ENCODE peak calls at places on chromosomes 4 and X, in eight cellular contexts. K is glutamatergic neuron, G is left ventricle myocardium inferior, X is omental fat pad, E is cardiac muscle cell, U is mesothelial cell of epicardium, Y is lower leg skin, W is IMR-90. A is an unnamed sample.

GRCh38 chr4:100369871-100370270 is 148.0 kb downstream of the EMCN start:
- DNase-seq in U (no peak), X (no peak), Y (no peak), G (no peak), W (no peak), E (no peak), K (no peak), A (no peak)

GRCh38 chrX:154019061-154019621 is 561 bp downstream of the IRAK1 start:
- DNase-seq in Y (no peak), K (no peak), W (no peak), U (no peak), E (no peak), X (no peak), G (no peak), A (no peak)

GRCh38 chr4:61583696-61584095 is 383.6 kb downstream of the ADGRL3 start:
- DNase-seq in K (no peak), X (no peak), E (no peak), G (no peak), W (peak), U (no peak), Y (no peak), A (no peak)

GRCh38 chr4:4675051-4675581 is 133.3 kb upstream of the STX18 start:
- DNase-seq in U (no peak), G (no peak), X (no peak), E (no peak), W (no peak), Y (no peak), K (no peak), A (no peak)

GRCh38 chrX:6383911-6384310 is 151.0 kb downstream of the VCX3A start:
- DNase-seq in E (no peak), W (no peak), U (no peak), X (no peak), K (no peak), G (no peak), Y (no peak), A (no peak)

GRCh38 chr4:39375478-39375877 is 9.3 kb upstream of the RFC1 start:
- DNase-seq in U (no peak), E (no peak), K (no peak), W (no peak), X (no peak), G (no peak), Y (no peak), A (no peak)

GRCh38 chr4:2442175-2442993 is 23.6 kb downstream of the CFAP99 start:
- DNase-seq in K (no peak), E (no peak), Y (no peak), G (no peak), U (no peak), X (no peak), W (no peak), A (no peak)

GRCh38 chrX:102063445-102064074 is 61.9 kb upstream of the TCEAL2 start:
- DNase-seq in U (no peak), E (no peak), W (no peak), X (no peak), K (no peak), Y (no peak), G (no peak), A (no peak)

GRCh38 chr4:77776182-77777134 is 42.7 kb downstream of the CNOT6L start:
- DNase-seq in G (no peak), X (no peak), U (no peak), E (no peak), W (peak), Y (no peak), K (no peak), A (no peak)

GRCh38 chr4:244471-244870 is 60.8 kb downstream of the ZNF732 start:
- DNase-seq in K (peak), E (peak), U (no peak), W (no peak), G (no peak), Y (no peak), X (no peak), A (no peak)

GRCh38 chrX:76279007-76279406 is 106.1 kb downstream of the PBDC1 start:
- DNase-seq in X (no peak), K (peak), W (peak), U (no peak), Y (no peak), G (peak), E (peak), A (no peak)

GRCh38 chr4:90841676-90842075 is 714.5 kb downstream of the CCSER1 start:
- DNase-seq in W (no peak), E (no peak), U (no peak), X (no peak), G (no peak), Y (no peak), K (no peak), A (no peak)

GRCh38 chr4:54484361-54484760 is 173.4 kb upstream of the KIT start:
- DNase-seq in G (no peak), W (no peak), Y (no peak), U (no peak), E (no peak), K (no peak), X (no peak), A (no peak)

GRCh38 chr4:166064706-166065105 is 191.7 kb downstream of the TLL1 start:
- DNase-seq in Y (no peak), U (no peak), W (no peak), E (no peak), X (no peak), G (no peak), K (no peak), A (no peak)

GRCh38 chr4:185144601-185145240 is 1.7 kb downstream of the SLC25A4 start:
- DNase-seq in Y (no peak), K (no peak), G (no peak), W (no peak), X (no peak), U (no peak), E (no peak), A (no peak)

GRCh38 chr4:1493540-1494287 is 87.5 kb upstream of the NKX1-1 start:
- DNase-seq in K (peak), Y (no peak), X (no peak), G (no peak), W (no peak), E (no peak), U (peak), A (no peak)

GRCh38 chrX:110248582-110248981 is 69.3 kb downstream of the AMMECR1 start:
- DNase-seq in G (no peak), K (no peak), Y (no peak), W (no peak), X (no peak), U (no peak), E (no peak), A (no peak)

GRCh38 chr4:25908491-25908901 is 5.5 kb upstream of the SMIM20 start:
- DNase-seq in G (no peak), X (no peak), U (no peak), E (no peak), K (no peak), W (peak), Y (no peak), A (no peak)

GRCh38 chrX:53494427-53494826 is 60.3 kb upstream of the HSD17B10 start:
- DNase-seq in W (peak), G (no peak), E (no peak), U (no peak), K (no peak), X (no peak), Y (no peak), A (no peak)

GRCh38 chrX:71256051-71256450 is 2.1 kb upstream of the ZMYM3 start:
- DNase-seq in W (peak), Y (no peak), G (no peak), X (no peak), U (no peak), E (no peak), K (no peak), A (no peak)

GRCh38 chr4:73222466-73223257 is 35.9 kb downstream of the ANKRD17 start:
- DNase-seq in K (no peak), E (peak), Y (no peak), G (no peak), W (peak), U (no peak), X (no peak), A (no peak)

GRCh38 chr4:174629265-174629664 is 107.0 kb upstream of the HPGD start:
- DNase-seq in E (no peak), K (no peak), X (no peak), U (no peak), W (no peak), G (no peak), Y (no peak), A (no peak)
- TF ChIP-seq CTCF in E (no peak), K (no peak), X (no peak), U (no peak), W (no peak), G (no peak), Y (no peak), A (no peak)

DNA sequence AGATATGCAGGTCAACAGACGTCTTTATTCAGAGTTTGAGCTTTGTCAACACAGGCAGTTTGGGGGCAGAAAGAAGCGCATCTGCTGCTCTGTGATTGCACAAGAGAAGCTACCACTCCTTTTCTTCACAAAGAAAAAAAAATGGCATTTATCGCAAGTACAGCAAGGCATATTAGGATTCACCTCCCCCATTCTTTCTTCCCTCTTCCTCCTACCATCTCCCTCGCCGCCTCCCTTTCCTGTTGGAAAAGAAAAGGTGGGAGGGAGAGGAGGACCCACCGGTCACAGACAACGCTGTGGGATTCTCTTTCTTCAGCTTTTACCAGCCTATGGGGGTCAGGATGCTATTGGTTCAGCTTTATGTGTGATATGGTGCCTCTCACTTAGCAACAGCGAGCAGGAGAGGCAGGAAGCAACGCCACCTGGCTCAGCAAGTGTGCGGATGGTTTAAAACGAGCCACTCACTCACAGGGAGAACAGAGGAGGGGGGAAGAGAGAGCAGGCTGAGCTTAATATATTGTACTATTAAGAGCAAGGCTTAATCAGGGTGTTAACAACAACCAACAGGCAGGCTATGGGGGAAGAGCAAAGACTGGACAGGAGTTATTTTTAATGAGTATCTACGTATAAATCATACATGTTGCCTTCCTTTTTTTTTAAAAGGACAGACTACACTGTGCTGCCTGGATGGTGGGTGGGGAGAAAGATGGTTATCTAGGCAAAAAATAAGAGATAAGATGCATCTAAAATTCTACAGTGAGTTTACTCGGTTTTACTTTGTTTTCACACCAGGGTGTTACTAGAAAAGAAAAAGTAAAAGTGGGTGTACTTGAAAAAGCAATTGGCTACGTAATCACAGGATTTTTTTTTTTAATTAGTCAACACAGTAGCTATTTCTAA is 104.7 kb downstream of the MAML3 start:
- DNase-seq in X (no peak), W (peak), U (peak), G (no peak), K (peak), E (peak), Y (no peak), A (no peak)
- TF ChIP-seq CTCF in X (no peak), W (no peak), U (no peak), G (peak), K (no peak), E (no peak), Y (no peak), A (peak)

GRCh38 chr4:155371432-155372043 is 5.2 kb downstream of the MAP9 start:
- DNase-seq in K (no peak), U (no peak), E (peak), W (peak), Y (no peak), G (no peak), X (no peak), A (no peak)
- TF ChIP-seq CTCF in K (peak), U (peak), E (peak), W (peak), Y (no peak), G (peak), X (no peak), A (peak)

DNA sequence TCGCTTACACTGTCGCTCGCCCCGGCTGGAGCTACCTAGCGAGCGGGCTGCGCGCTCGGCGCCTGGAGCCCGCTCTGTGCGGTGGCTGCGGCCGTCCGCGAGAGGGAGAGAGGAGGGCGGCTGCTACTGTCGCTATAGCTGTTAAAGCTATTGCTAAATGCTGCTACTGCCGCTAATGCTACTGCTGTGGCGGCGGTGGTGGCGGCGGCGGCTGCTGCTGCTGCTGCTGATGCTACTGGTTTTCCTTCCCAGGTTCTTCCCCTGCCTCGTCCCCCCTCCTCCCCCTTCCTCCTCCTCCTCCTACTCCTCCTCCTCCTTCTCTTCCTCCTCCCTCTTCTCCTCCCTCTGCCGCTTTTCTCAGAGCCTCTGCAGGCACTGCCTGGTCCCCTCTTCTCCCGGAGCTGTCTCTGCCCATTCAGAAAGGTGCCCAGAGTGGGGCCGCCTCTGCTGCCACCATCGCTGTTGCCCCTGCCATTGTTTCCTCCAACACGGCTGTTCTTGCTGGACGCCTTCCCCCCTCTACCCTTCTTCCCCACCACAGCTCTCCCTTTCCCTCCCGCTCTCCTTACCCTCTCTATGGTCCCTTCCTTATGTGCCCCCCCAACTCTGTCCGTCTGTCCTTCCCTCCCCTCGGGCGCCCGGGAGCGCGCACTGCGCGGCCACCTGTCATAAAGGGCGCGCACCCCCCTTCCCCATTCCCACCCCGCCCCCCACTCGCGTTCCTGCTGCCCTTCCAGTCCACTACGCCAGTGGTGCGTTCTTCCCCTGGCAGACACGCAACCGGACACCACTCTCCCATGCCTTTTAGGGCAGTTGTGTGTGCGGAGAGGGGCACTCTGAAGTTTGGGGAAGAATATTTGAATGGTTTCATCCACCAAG is at the start of gene NEXMIF:
- DNase-seq in K (peak), E (peak), W (no peak), G (peak), U (no peak), Y (no peak), X (no peak), A (no peak)
- TF ChIP-seq CTCF in K (no peak), E (peak), W (no peak), G (peak), U (no peak), Y (no peak), X (no peak), A (peak)

GRCh38 chr4:155025762-155026457 is 182.5 kb upstream of the NPY2R start:
- DNase-seq in W (no peak), U (no peak), K (peak), X (no peak), Y (no peak), E (peak), G (peak), A (no peak)
- TF ChIP-seq CTCF in W (peak), U (peak), K (peak), X (no peak), Y (no peak), E (peak), G (peak), A (peak)

DNA sequence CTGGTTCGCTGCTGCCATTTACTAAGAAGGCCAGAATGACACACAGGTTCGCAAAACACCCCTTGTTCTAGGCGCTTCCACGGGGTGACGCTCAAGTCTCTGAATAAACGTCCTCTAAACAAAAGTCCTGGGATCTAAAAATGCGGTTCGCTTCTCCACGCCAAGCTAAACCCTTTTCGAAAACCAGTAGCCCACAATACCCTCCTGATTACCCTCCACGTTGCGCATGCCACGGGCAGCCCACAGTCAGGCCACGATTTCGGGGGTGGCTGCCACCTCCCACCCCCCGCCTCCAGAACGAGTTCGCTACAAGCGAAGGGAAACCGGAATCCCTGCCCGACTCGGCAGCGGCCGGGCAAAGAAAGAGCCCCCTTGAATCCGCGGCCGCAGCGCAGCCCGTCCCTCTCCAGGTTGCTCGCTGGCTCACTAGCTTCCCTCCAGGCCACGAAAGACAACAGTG is 423 bp downstream of the RPL39 start:
- DNase-seq in G (no peak), X (no peak), Y (no peak), K (no peak), U (no peak), E (peak), W (peak), A (no peak)
- TF ChIP-seq CTCF in G (no peak), X (no peak), Y (no peak), K (no peak), U (no peak), E (peak), W (peak), A (peak)

GRCh38 chr4:173538148-173538902 is 8.3 kb upstream of the HAND2 start:
- DNase-seq in E (peak), G (peak), X (no peak), K (no peak), W (no peak), U (peak), Y (no peak), A (no peak)

GRCh38 chr4:173537628-173538147 is 7.7 kb upstream of the HAND2 start:
- DNase-seq in Y (no peak), U (no peak), E (no peak), G (no peak), X (no peak), K (no peak), W (no peak), A (no peak)

GRCh38 chr4:173535932-173536331 is 5.9 kb upstream of the HAND2 start:
- DNase-seq in K (no peak), E (no peak), U (no peak), Y (no peak), W (no peak), G (no peak), X (no peak), A (no peak)

GRCh38 chr4:173535165-173535737 is 5.2 kb upstream of the HAND2 start:
- DNase-seq in E (no peak), G (no peak), W (no peak), Y (no peak), X (no peak), K (no peak), U (no peak), A (no peak)

DNA sequence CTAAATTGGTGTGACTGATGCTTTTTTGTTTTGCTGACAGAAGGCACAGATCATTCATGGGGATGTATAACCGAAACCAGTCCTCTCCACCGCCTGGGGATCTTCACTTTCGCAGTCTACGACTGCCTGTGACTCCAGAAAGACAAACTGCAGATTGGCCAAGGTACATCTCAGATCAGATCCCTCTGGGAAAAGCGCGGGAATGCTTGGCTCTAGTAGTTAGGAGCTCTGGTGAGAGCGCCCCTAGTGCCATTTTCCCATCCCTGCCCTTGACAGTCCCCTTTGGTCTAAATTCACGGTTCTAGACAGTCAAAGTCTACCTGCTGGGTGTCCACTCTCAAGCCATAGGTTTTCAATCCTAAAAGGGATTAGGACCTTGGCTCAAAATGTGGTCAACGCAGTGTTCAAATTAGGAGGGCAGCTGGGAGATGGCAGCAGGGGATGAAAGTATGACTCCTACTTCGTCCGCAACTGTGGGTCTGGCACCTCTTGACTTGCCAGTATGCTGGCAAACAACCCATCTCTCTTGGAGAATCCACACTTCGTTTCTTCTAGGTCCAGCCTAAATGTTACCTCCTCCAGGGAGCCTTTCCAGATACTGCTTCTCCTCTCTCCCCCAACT is 6.9 kb upstream of the HAND2 start:
- DNase-seq in K (no peak), E (peak), W (no peak), Y (no peak), G (no peak), X (no peak), U (no peak), A (no peak)
- TF ChIP-seq CTCF in K (peak), E (no peak), W (no peak), Y (no peak), G (peak), X (no peak), U (no peak), A (peak)

A was measured in chondrocyte.